ENCODE peak calls at places on chromosomes 2 and 18, in seven cellular contexts. C, Z, K, H, F, V and R are unnamed samples.

GRCh38 chr2:177611310-177611886 is 218.8 kb downstream of the AGPS start:
- DNase-seq in C (no peak), V (no peak), H (no peak), Z (no peak), K (no peak), F (no peak), R (no peak)

GRCh38 chr2:236376566-236377244 is 112.5 kb upstream of the ASB18 start:
- DNase-seq in V (no peak), H (no peak), Z (no peak), C (no peak), F (no peak), K (no peak), R (no peak)

GRCh38 chr18:48680339-48680738 is 141.5 kb downstream of the CTIF start:
- DNase-seq in K (no peak), Z (no peak), V (no peak), H (no peak), F (no peak), C (no peak), R (no peak)

GRCh38 chr2:27369471-27370025 is 590 bp downstream of the EIF2B4 start:
- DNase-seq in V (no peak), Z (peak; percentile 78), H (no peak), K (peak; percentile 73), F (no peak), C (no peak), R (no peak)

GRCh38 chr2:223460774-223461211 is 141.4 kb downstream of the SCG2 start:
- DNase-seq in V (no peak), K (peak; percentile 75), Z (no peak), C (no peak), F (no peak), H (no peak), R (no peak)

GRCh38 chr2:171824086-171824485 is 70.0 kb downstream of the SLC25A12 start:
- DNase-seq in F (no peak), C (no peak), K (peak; percentile 85), H (no peak), Z (no peak), V (no peak), R (no peak)

GRCh38 chr2:15223887-15224286 is 337.2 kb downstream of the NBAS start:
- DNase-seq in K (peak; percentile 87), Z (no peak), V (no peak), C (peak; percentile 48), H (peak; percentile 3), F (no peak), R (no peak)

GRCh38 chr2:70044290-70045040 is 42.8 kb upstream of the PCBP1 start:
- DNase-seq in K (no peak), Z (no peak), V (no peak), F (peak; percentile 69), H (no peak), C (no peak), R (no peak)

GRCh38 chr2:203875471-203875870 is 7.9 kb downstream of the CTLA4 start:
- DNase-seq in Z (no peak), C (no peak), H (no peak), F (no peak), K (no peak), V (no peak), R (no peak)

GRCh38 chr2:21820271-21820670 is 696.5 kb downstream of the TDRD15 start:
- DNase-seq in V (no peak), Z (no peak), K (no peak), C (no peak), F (no peak), H (peak; percentile 15), R (no peak)

GRCh38 chr2:21519821-21520220 is 396.1 kb downstream of the TDRD15 start:
- DNase-seq in F (no peak), Z (no peak), V (no peak), H (no peak), K (no peak), C (no peak), R (no peak)

GRCh38 chr2:156343940-156344301 is 11.4 kb upstream of the NR4A2 start:
- DNase-seq in C (no peak), H (no peak), V (no peak), F (no peak), K (no peak), Z (no peak), R (no peak)

GRCh38 chr2:105961599-105962146 is 217.0 kb downstream of the NCK2 start:
- DNase-seq in H (no peak), C (no peak), V (no peak), K (no peak), F (no peak), Z (peak; percentile 38), R (no peak)

GRCh38 chr2:218284106-218284811 is 8.0 kb downstream of the TMBIM1 start:
- DNase-seq in H (peak; percentile 87), V (peak; percentile 87), F (no peak), Z (no peak), C (no peak), K (peak; percentile 74), R (peak; percentile 84)

GRCh38 chr2:230694241-230694640 is 18.4 kb upstream of the CAB39 start:
- DNase-seq in F (peak; percentile 63), C (no peak), K (no peak), V (no peak), Z (no peak), H (peak; percentile 47), R (no peak)

GRCh38 chr2:182426082-182426914 is 538 bp downstream of the PDE1A start:
- DNase-seq in Z (no peak), F (no peak), H (no peak), V (no peak), C (no peak), K (peak; percentile 75), R (no peak)

GRCh38 chr18:55763298-55763697 is 175.3 kb upstream of the TCF4 start:
- DNase-seq in V (no peak), Z (no peak), F (no peak), H (no peak), C (no peak), K (no peak), R (no peak)

GRCh38 chr2:113694438-113694837 is 62.0 kb downstream of the SLC35F5 start:
- DNase-seq in K (no peak), V (no peak), H (peak; percentile 24), Z (no peak), F (no peak), C (no peak), R (no peak)

GRCh38 chr18:22523481-22523880 is 105.8 kb upstream of the CTAGE1 start:
- DNase-seq in F (no peak), H (no peak), V (no peak), C (no peak), K (no peak), Z (no peak), R (no peak)

GRCh38 chr2:46657042-46657504 is 177.7 kb downstream of the TMEM247 start:
- DNase-seq in V (peak; percentile 67), F (no peak), K (peak; percentile 91), Z (no peak), C (no peak), H (peak; percentile 39), R (peak; percentile 51)

GRCh38 chr2:168143813-168144212 is 103.6 kb downstream of the STK39 start:
- DNase-seq in F (no peak), C (no peak), K (no peak), Z (no peak), H (no peak), V (no peak), R (no peak)

GRCh38 chr18:68944826-68945225 is 146.9 kb downstream of the CCDC102B start:
- DNase-seq in V (no peak), C (no peak), F (no peak), Z (no peak), K (no peak), H (no peak), R (no peak)

GRCh38 chr2:151315381-151315903 is 26.0 kb upstream of the NMI start:
- DNase-seq in F (no peak), K (peak; percentile 82), C (no peak), Z (peak; percentile 31), H (no peak), V (peak; percentile 78), R (no peak)

GRCh38 chr2:74226648-74227213 is 28.3 kb downstream of the MTHFD2 start:
- DNase-seq in Z (no peak), V (peak; percentile 75), F (peak; percentile 55), K (no peak), C (no peak), H (no peak), R (no peak)

GRCh38 chr2:54464334-54464733 is 8.2 kb downstream of the SPTBN1 start:
- DNase-seq in C (no peak), H (no peak), Z (no peak), V (no peak), F (no peak), K (no peak), R (no peak)

GRCh38 chr2:207253946-207254345 is 88.2 kb upstream of the KLF7 start:
- DNase-seq in H (no peak), V (no peak), Z (no peak), F (no peak), K (peak; percentile 91), C (peak; percentile 50), R (no peak)

GRCh38 chr2:9657083-9657482 is 26.3 kb upstream of the YWHAQ start:
- DNase-seq in C (no peak), F (no peak), Z (no peak), V (no peak), K (no peak), H (no peak), R (no peak)

DNA sequence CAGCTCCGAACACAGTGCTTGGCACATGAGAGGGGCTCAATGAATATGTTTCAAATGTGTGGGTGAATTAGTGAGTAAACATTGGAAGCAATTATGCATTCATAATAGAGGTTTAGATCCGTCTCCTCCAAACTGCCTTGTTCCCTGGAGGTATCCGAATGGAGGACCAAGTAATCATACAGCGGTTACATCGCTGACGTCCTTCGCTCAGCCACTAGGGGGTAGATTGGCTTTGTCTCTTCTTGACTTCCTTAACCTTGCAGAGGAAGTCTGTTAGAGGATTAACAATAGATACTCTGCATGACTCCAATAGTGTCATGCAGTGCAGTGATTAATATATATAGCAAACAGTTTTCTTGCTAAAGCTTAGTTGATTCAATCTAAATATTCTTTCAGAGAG is 517.0 kb downstream of the PTPRM start:
- DNase-seq in C (no peak), H (peak; percentile 10), V (no peak), K (peak; percentile 66), Z (peak; percentile 82), F (no peak), R (no peak)
- TF ChIP-seq CTCF in C (peak; percentile 36), H (peak; percentile 18), V (peak; percentile 10), K (peak; percentile 71), Z (peak; percentile 77), F (no peak), R (no peak)

GRCh38 chr18:62037989-62038778 is 145.4 kb upstream of the RNF152 start:
- DNase-seq in Z (no peak), F (no peak), H (no peak), C (no peak), K (peak; percentile 74), V (no peak), R (no peak)
- TF ChIP-seq CTCF in Z (no peak), F (no peak), H (no peak), C (peak; percentile 3), K (no peak), V (no peak), R (no peak)

DNA sequence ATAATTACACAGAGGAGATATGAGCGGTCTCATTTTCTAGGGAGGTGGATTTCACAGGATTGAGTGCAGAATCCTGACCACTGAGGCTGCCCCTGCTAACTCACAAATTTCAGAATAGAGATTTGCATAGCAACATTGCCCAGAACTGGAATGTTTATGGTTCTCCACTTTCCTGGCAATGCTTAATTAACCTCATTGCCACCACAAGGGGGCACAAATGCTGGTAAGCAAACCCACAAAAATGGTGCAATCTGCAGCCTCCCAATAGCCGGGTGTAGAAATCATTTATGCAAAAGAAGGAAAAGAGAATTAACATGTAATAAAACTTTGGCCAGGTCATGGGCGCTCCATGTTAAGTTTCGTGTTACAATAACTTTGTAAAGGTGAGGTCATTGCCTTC is 112.4 kb downstream of the CYRIA start:
- DNase-seq in Z (peak; percentile 37), K (peak; percentile 57), C (no peak), F (no peak), V (no peak), H (peak; percentile 43), R (no peak)
- TF ChIP-seq CTCF in Z (peak; percentile 80), K (peak; percentile 59), C (peak; percentile 36), F (peak; percentile 23), V (peak; percentile 35), H (peak; percentile 47), R (peak; percentile 53)

GRCh38 chr2:173750831-173751230 is 214.3 kb downstream of the SP3 start:
- DNase-seq in F (no peak), C (no peak), K (no peak), Z (no peak), V (no peak), H (no peak), R (no peak)
- TF ChIP-seq CTCF in F (no peak), C (no peak), K (no peak), Z (no peak), V (no peak), H (no peak), R (no peak)